ENCODE peak calls at places on chromosomes 13 and 19, in five cellular contexts. P is fibroblast of pulmonary artery, T is thoracic aorta, V is endodermal cell, O is heart right ventricle. M is an unnamed sample.

GRCh38 chr19:9054768-9055167 is 32.1 kb upstream of the OR1M1 start:
- DNase-seq in P (no peak), T (no peak), V (peak; percentile 90), O (no peak), M (no peak)

GRCh38 chr19:5850743-5851293 is 431 bp downstream of the FUT3 start:
- DNase-seq in P (peak; percentile 75), T (no peak), V (no peak), O (no peak), M (peak; percentile 32)

GRCh38 chr19:57191141-57192063 is at the start of gene ZNF264:
- DNase-seq in P (peak; percentile 91), T (peak; percentile 54), V (peak; percentile 94), O (peak; percentile 95), M (peak; percentile 73)

GRCh38 chr19:3146677-3147100 is 10.9 kb downstream of the GNA15 start:
- DNase-seq in P (no peak), T (no peak), V (peak; percentile 90), O (peak; percentile 55), M (no peak)

GRCh38 chr19:17753976-17754375 is 2.7 kb downstream of the FCHO1 start:
- DNase-seq in P (no peak), T (no peak), V (no peak), O (no peak), M (no peak)

GRCh38 chr19:17555929-17556813 is 722 bp downstream of the COLGALT1 start:
- DNase-seq in P (peak; percentile 70), T (no peak), V (peak; percentile 82), O (peak; percentile 75), M (peak; percentile 14)

GRCh38 chr13:54852831-54853230 is 1824.2 kb downstream of the OLFM4 start:
- DNase-seq in P (no peak), T (no peak), V (no peak), O (no peak), M (no peak)

GRCh38 chr19:47848425-47848824 is 10.6 kb upstream of the TPRX2 start:
- DNase-seq in P (no peak), T (no peak), V (no peak), O (no peak), M (no peak)

GRCh38 chr19:46674416-46675178 is 13.6 kb upstream of the DACT3 start:
- DNase-seq in P (peak; percentile 25), T (no peak), V (peak; percentile 95), O (no peak), M (no peak)

GRCh38 chr19:45211751-45212381 is 33.3 kb downstream of the BLOC1S3 start:
- DNase-seq in P (peak; percentile 9), T (no peak), V (no peak), O (peak; percentile 72), M (no peak)

GRCh38 chr13:63048648-63049047 is 1633.0 kb upstream of the PCDH20 start:
- DNase-seq in P (no peak), T (no peak), V (no peak), O (no peak), M (no peak)

GRCh38 chr19:17404621-17405249 is 695 bp downstream of the BST2 start:
- DNase-seq in P (no peak), T (no peak), V (no peak), O (no peak), M (no peak)

GRCh38 chr19:45153339-45154063 is 7.3 kb downstream of the NKPD1 start:
- DNase-seq in P (peak; percentile 33), T (no peak), V (peak; percentile 84), O (peak; percentile 40), M (no peak)

GRCh38 chr13:114004416-114005205 is 30.7 kb upstream of the C13orf46 start:
- DNase-seq in P (peak; percentile 90), T (no peak), V (no peak), O (no peak), M (no peak)

DNA sequence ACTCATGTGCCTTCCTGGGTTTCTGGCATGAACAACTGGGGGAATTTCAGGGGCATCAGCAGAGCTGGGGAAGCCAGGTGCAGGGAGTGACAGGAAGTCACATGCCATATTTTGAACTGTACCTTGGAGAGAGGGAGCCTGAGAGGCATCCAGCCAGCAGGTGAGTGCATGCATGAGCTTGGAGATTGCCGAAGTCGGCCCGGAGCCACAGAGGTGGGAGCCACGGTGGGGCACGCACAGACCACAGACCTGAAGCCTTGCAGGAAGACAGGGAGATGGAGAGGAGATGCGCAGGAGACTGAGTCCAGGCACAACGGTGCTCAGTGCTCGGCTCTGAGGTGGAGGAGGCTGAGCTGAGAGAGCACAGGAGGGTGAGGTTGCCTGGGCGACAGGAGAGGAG is 55.1 kb downstream of the CDADC1 start:
- DNase-seq in P (no peak), T (no peak), V (no peak), O (no peak), M (no peak)
- TF ChIP-seq CTCF in P (no peak), T (no peak), V (no peak), O (no peak), M (no peak)

GRCh38 chr13:36981156-36981743 is 17.9 kb downstream of the ALG5 start:
- DNase-seq in P (peak; percentile 83), T (no peak), V (no peak), O (no peak), M (peak; percentile 73)
- TF ChIP-seq CTCF in P (peak; percentile 54), T (peak; percentile 56), V (peak; percentile 78), O (peak; percentile 64), M (peak; percentile 80)

GRCh38 chr19:27843861-27844260 is 1369.1 kb downstream of the UQCRFS1 start:
- DNase-seq in P (no peak), T (no peak), V (no peak), O (no peak), M (no peak)
- TF ChIP-seq CTCF in P (no peak), T (no peak), V (no peak), O (no peak), M (no peak)

GRCh38 chr13:110813646-110814624 is 100.4 kb downstream of the ING1 start:
- DNase-seq in P (no peak), T (no peak), V (no peak), O (no peak), M (no peak)
- TF ChIP-seq CTCF in P (peak; percentile 0), T (no peak), V (peak; percentile 32), O (peak; percentile 9), M (peak; percentile 55)

DNA sequence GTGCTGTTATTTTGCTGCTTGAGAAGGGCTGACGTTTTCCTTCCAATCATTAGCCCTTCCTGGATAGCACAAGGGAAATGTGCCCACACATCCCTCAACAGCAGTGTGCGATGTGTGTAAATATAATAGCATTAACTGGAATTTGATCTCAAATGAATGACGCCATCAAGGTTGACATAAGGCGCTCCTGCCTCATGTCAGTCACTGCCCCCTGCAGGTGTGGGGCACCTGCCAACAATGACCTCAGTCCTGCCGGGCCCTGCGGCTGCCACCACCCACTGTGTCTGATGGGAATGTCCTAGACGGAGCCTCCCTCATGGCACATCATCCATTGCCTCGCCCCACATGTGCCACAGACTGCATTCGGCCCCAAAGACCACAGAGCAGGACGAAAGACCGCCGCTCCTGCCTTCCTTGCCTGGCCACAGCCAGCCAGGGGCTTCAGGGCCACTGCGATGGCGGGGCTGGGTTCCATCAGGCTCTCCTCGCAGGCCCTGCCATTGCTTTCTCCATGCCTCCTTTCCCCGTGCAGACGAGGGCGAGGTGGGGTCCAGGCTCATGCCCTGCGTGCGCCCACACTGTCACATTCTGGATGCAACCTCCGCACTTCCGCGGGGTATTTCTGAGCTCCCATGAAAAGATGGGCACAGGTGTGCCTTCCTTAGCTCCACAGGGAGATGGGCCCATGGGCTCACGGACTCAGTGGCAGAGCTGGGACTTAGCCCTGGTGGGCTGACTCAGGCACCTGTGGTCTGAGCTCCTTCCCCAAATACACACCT is 146.7 kb downstream of the SOX1 start:
- DNase-seq in P (no peak), T (no peak), V (no peak), O (no peak), M (no peak)
- TF ChIP-seq CTCF in P (no peak), T (no peak), V (no peak), O (no peak), M (no peak)

DNA sequence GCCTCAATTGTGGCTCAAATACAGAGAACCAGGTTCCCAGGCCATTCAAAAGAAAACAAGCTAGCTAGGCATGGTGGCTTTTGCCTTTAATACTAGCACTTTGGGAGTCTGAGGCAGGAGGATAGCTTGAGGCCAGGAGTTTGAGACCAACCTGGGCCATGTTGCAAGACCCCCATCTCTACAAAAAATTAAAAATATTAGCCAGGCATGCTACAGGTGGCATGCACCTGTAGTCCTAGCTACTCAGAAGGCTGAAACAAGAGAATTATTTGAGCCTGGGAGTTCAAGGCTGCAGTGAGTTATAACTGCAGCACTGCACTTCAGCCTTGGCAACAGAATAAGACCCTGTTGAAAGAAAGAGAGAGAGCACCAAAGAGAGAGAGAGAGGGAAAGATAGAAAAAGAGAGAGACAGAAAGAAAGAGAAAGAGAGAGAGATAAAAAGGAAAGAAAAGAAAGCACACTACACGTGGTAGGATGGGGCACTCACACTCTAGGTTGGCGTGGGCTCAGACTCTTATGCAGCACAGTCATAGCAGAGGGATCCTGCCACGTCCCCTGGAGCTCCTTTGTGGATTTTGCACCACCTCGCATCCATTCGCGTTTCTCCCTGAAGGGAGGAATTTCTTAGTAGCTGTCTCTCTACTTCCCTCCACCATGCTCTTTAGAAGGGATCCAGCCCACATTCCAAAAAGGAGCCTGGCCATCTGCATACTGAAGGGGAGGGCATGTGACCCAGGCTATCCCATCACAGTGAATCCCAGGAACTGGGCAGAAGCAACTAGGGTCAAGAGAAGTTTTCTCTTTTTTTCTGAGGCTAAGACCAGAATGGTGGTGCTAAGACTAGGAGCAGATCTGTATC is 789.9 kb downstream of the UQCRFS1 start:
- DNase-seq in P (no peak), T (no peak), V (no peak), O (no peak), M (no peak)
- TF ChIP-seq CTCF in P (no peak), T (no peak), V (no peak), O (no peak), M (no peak)

GRCh38 chr19:869245-870177 is 10.0 kb downstream of the CFD start:
- DNase-seq in P (peak; percentile 89), T (peak; percentile 60), V (peak; percentile 50), O (peak; percentile 51), M (peak; percentile 91)

GRCh38 chr19:870314-870713 is 10.8 kb downstream of the CFD start:
- DNase-seq in P (no peak), T (no peak), V (no peak), O (no peak), M (no peak)

GRCh38 chr19:867301-867793 is 7.9 kb downstream of the CFD start:
- DNase-seq in P (no peak), T (no peak), V (peak; percentile 61), O (no peak), M (no peak)

GRCh38 chr19:867855-868457 is 8.5 kb downstream of the CFD start:
- DNase-seq in P (no peak), T (no peak), V (peak; percentile 49), O (no peak), M (no peak)

DNA sequence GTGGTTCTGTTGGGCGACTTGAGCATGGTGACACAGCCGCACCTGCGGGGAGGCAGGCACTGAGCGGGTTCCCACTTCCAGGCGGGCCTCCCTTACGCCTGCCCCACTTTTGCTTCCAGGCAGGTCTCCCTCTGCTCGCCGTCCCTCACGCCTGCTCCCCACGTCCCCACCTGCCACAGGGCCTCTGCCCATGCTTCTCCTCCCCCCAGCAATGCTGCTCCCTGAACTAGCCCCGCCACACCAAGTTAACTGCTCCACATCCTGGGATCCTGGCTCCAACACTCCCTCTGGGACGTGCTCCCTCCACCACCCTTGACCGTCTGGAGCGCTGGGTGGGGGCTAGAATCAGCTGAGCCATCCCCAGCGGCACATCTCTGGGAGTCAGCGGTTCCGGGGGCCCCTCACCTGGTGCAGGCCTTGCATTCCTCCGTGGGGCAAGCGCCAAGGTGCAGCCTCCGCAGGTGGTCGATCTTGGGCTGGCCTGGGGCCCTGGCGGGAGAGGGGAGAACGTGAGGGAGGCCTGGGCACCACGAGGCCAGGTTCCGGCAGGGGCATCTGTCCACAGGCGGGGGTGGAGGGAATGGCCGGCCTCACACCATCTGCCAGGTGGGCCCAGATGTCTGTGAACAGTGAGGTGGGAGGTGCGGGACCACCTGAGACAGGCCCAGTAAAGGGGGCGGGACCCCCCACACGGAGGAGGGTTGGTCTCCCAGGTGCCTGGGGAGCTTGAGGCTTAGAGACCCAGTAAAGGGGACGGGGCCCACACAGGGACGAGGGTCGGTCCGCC is 9.2 kb downstream of the CFD start:
- DNase-seq in P (no peak), T (no peak), V (peak; percentile 43), O (no peak), M (no peak)
- TF ChIP-seq CTCF in P (no peak), T (no peak), V (no peak), O (no peak), M (no peak)